ENCODE peak calls at places on chromosomes 7 and 10, in ten cellular contexts. H is progenitor cell of endocrine pancreas, I is fibroblast of pulmonary artery, G is PC-3, J is upper lobe of right lung, K is fibroblast of mammary gland, L is endothelial cell of umbilical vein, F is HL-60, X is uterus, O is WERI-Rb-1. A is an unnamed sample.

GRCh38 chr7:137772221-137772620 is 74.6 kb downstream of the DGKI start:
- DNase-seq in J (no peak), F (no peak), L (no peak), O (no peak), G (no peak), I (no peak), X (no peak), H (no peak), K (peak), A (no peak)

GRCh38 chr7:28853834-28854749 is 104.0 kb downstream of the TRIL start:
- DNase-seq in G (peak), L (peak), K (peak), F (peak), X (peak), H (peak), O (peak), J (peak), I (peak), A (peak)

GRCh38 chr10:100748251-100749058 is 3.1 kb downstream of the PAX2 start:
- DNase-seq in I (no peak), L (no peak), G (no peak), O (no peak), H (no peak), K (no peak), F (no peak), J (no peak), X (no peak), A (no peak)

GRCh38 chr10:99775850-99776249 is 6.6 kb upstream of the ABCC2 start:
- DNase-seq in O (no peak), I (peak), J (no peak), G (peak), F (no peak), H (no peak), X (no peak), K (peak), L (peak), A (no peak)

GRCh38 chr7:78296036-78296435 is 497.5 kb downstream of the PHTF2 start:
- DNase-seq in F (no peak), H (no peak), L (no peak), G (no peak), X (no peak), O (no peak), I (no peak), K (no peak), J (no peak), A (no peak)

GRCh38 chr10:6748981-6749630 is 169.0 kb upstream of the PRKCQ start:
- DNase-seq in J (no peak), L (peak), G (peak), X (no peak), H (no peak), F (no peak), I (peak), O (no peak), K (peak), A (no peak)

GRCh38 chr7:36642414-36642813 is 81.9 kb downstream of the AOAH start:
- DNase-seq in J (no peak), I (no peak), F (no peak), L (no peak), O (no peak), K (no peak), H (no peak), G (no peak), X (no peak), A (no peak)

GRCh38 chr7:26044320-26044719 is 107.7 kb upstream of the NFE2L3 start:
- DNase-seq in O (no peak), L (no peak), H (no peak), K (no peak), I (no peak), X (no peak), G (no peak), J (no peak), F (no peak), A (no peak)

GRCh38 chr10:60098676-60099601 is 192.6 kb upstream of the CCDC6 start:
- DNase-seq in G (peak), I (no peak), F (peak), L (peak), O (peak), J (no peak), X (no peak), H (no peak), K (no peak), A (no peak)

GRCh38 chr10:75230600-75231038 is 5.1 kb downstream of the COMTD1 start:
- DNase-seq in L (peak), K (peak), G (peak), F (peak), H (peak), J (peak), I (peak), O (peak), X (peak), A (peak)

GRCh38 chr7:151954866-151955820 is 1.1 kb upstream of the GALNTL5 start:
- DNase-seq in H (no peak), O (no peak), F (no peak), J (no peak), K (peak), I (peak), L (no peak), G (no peak), X (peak), A (no peak)

GRCh38 chr10:70337201-70337651 is 45.2 kb downstream of the LRRC20 start:
- DNase-seq in H (no peak), F (no peak), K (no peak), L (no peak), I (peak), X (peak), G (no peak), J (no peak), O (no peak), A (no peak)

GRCh38 chr10:3887885-3888476 is 103.0 kb upstream of the KLF6 start:
- DNase-seq in L (peak), I (peak), H (no peak), G (peak), O (no peak), K (peak), J (no peak), F (no peak), X (peak), A (no peak)

GRCh38 chr7:123022576-123022975 is 27.1 kb upstream of the TAS2R16 start:
- DNase-seq in H (no peak), L (no peak), O (no peak), G (peak), F (no peak), J (no peak), K (peak), I (peak), X (no peak), A (no peak)

GRCh38 chr7:142375710-142376313 is 118.0 kb upstream of the PRSS58 start:
- DNase-seq in L (peak), F (peak), X (no peak), G (peak), K (peak), I (no peak), H (no peak), O (peak), J (no peak), A (no peak)

GRCh38 chr10:43939939-43940810 is 291.5 kb upstream of the ZNF32 start:
- DNase-seq in I (peak), X (no peak), F (no peak), H (no peak), K (peak), O (peak), G (no peak), J (peak), L (no peak), A (no peak)

GRCh38 chr10:66538352-66538751 is 387.5 kb upstream of the LRRTM3 start:
- DNase-seq in I (no peak), J (no peak), L (no peak), X (no peak), O (no peak), H (no peak), F (no peak), K (no peak), G (no peak), A (no peak)

GRCh38 chr7:260441-261281 is 29.3 kb upstream of the FOXL3 start:
- DNase-seq in I (no peak), O (no peak), F (no peak), H (no peak), X (no peak), L (no peak), G (no peak), J (peak), K (no peak), A (no peak)

GRCh38 chr7:152624218-152624617 is 51.7 kb downstream of the XRCC2 start:
- DNase-seq in O (no peak), X (no peak), I (no peak), L (no peak), H (no peak), J (no peak), G (no peak), F (no peak), K (no peak), A (no peak)

GRCh38 chr7:5476001-5476400 is 52.4 kb upstream of the TNRC18 start:
- DNase-seq in G (no peak), F (no peak), L (no peak), J (no peak), X (no peak), H (no peak), K (no peak), I (no peak), O (no peak), A (no peak)

GRCh38 chr7:127189885-127190284 is 62.9 kb downstream of the GRM8 start:
- DNase-seq in X (no peak), F (no peak), K (no peak), G (no peak), I (no peak), L (no peak), H (no peak), O (no peak), J (no peak), A (no peak)

GRCh38 chr10:74932648-74933047 is 106.2 kb downstream of the KAT6B start:
- DNase-seq in O (no peak), I (no peak), G (peak), X (peak), F (no peak), K (peak), L (no peak), J (no peak), H (no peak), A (no peak)

DNA sequence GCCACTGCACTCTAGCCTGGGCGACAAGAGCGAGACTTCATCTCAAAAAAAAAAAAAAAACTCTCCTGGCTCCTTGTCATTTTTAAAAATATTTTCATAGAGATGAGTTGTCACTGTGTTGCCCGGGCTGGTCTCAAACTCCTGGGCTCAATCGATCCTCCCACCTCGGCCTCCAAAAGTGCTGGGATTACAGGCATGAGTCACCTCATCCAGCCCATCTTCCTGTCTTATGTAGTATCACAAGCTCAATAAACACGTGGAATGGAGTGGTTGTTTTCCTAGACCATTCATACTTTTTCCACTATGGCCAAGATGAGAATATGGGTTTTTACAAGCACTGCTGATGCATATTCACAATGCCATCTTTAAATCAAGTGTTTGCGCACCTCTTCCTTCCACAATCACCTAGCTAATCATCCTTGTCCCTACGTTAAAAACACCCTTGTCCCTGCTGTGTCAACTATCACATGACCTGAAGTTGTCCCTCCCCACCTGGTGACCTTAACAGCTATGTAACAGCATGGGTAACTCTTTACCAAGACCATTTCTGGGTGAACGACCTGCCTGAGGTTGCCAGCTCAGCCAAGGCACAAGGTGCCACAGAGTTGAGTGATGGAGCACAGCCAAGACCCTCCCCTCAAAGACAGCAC is 21.3 kb downstream of the DLG5 start:
- DNase-seq in L (no peak), X (no peak), J (no peak), H (no peak), F (no peak), O (no peak), G (no peak), I (no peak), K (no peak), A (no peak)
- TF ChIP-seq CTCF in L (no peak), X (no peak), J (no peak), H (no peak), F (no peak), O (no peak), G (no peak), I (no peak), K (no peak), A (no peak)

GRCh38 chr7:94012748-94013147 is 8.6 kb upstream of the BET1 start:
- DNase-seq in O (no peak), J (no peak), F (no peak), L (no peak), X (no peak), I (no peak), G (peak), H (no peak), K (no peak), A (no peak)
- TF ChIP-seq CTCF in O (no peak), J (no peak), F (no peak), L (no peak), X (no peak), I (no peak), G (no peak), H (no peak), K (no peak), A (no peak)

GRCh38 chr7:2321020-2321419 is 6.8 kb upstream of the SNX8 start:
- DNase-seq in H (no peak), J (no peak), X (no peak), L (no peak), G (no peak), F (no peak), O (peak), I (no peak), K (no peak), A (peak)
- TF ChIP-seq CTCF in H (peak), J (no peak), X (no peak), L (no peak), G (no peak), F (no peak), O (peak), I (peak), K (peak), A (no peak)

DNA sequence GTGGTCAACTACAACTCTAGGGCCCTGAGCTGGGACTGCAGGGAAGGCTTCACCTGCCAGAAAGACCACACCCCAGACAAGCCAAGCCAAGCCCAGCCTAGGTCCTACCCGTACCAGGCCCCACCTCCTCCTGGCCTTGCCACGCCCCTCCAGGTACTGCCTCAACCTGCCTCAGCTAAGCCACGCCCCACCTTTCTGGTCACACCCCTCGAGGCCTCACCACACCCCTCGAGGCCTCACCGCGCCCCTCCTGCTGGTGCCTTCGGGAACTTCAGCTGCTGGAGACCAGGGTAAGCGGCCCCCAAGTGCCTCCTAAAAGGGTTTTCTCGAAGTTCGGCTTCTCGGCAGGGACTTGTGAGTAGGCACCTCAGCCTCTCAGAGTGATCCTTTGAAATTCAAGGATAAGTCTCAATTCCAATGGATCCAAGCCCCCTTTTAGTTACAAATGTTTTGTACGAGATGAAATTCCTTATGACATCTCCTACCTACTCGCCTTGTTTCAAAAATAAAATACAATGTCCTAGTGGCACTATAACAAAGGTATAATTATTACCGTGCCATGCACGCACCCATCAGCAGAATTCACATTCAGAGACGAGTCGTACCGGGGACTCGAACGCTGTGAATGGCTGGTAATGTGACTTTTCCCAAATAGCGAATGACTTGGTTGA is 171.2 kb downstream of the ARHGAP21 start:
- DNase-seq in K (no peak), F (no peak), X (no peak), O (peak), H (peak), G (peak), I (no peak), J (peak), L (no peak), A (no peak)
- TF ChIP-seq CTCF in K (peak), F (no peak), X (no peak), O (no peak), H (peak), G (peak), I (peak), J (peak), L (peak), A (no peak)

DNA sequence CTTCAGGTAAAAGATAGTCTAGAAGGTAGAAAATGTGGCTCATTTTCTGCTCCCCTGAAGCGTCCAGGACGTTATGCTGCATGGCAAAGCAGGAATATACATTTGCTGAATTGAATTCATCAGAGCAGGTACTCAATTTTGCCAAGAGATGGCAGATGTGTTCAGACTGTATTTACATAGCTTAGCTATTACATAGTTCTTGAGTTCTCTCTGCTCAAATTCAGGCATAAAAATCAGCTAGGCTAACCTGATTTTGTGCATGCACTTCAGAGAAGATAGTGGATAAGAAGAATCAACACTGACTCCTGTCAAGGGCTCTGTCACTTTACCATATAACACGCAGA is 209.2 kb upstream of the FAM3C start:
- DNase-seq in J (no peak), G (peak), L (no peak), I (peak), X (no peak), H (no peak), K (peak), F (no peak), O (no peak), A (no peak)
- TF ChIP-seq CTCF in J (no peak), G (peak), L (no peak), I (peak), X (no peak), H (no peak), K (peak), F (no peak), O (no peak), A (peak)

GRCh38 chr7:102467581-102468415 is 3.0 kb downstream of the LRWD1 start:
- DNase-seq in J (no peak), I (no peak), L (no peak), X (no peak), K (no peak), H (no peak), G (no peak), O (no peak), F (no peak), A (no peak)

GRCh38 chr7:102463841-102464576 is 654 bp downstream of the ALKBH4 start:
- DNase-seq in L (no peak), J (no peak), I (no peak), X (no peak), K (peak), O (no peak), G (no peak), H (no peak), F (no peak), A (no peak)

GRCh38 chr7:102468416-102469350 is 3.9 kb downstream of the LRWD1 start:
- DNase-seq in O (peak), F (no peak), J (no peak), G (no peak), X (no peak), H (no peak), K (no peak), I (no peak), L (no peak), A (no peak)

GRCh38 chr7:102466097-102466496 is 1.3 kb downstream of the LRWD1 start:
- DNase-seq in J (no peak), I (no peak), K (no peak), G (no peak), O (no peak), L (no peak), F (no peak), H (no peak), X (no peak), A (no peak)

GRCh38 chr7:102464577-102465280 is at the start of the genes ALKBH4 and LRWD1:
- DNase-seq in X (peak), H (peak), K (peak), G (peak), J (peak), L (peak), O (peak), I (peak), F (peak), A (peak)
- TF ChIP-seq CTCF in X (peak), H (peak), K (no peak), G (peak), J (peak), L (no peak), O (peak), I (no peak), F (no peak), A (peak)

GRCh38 chr7:118615686-118616085 is 391.2 kb downstream of the ANKRD7 start:
- DNase-seq in L (no peak), G (no peak), H (no peak), F (no peak), X (no peak), I (no peak), J (no peak), O (no peak), K (no peak), A (no peak)
- TF ChIP-seq CTCF in L (no peak), G (no peak), H (no peak), F (no peak), X (no peak), I (no peak), J (no peak), O (no peak), K (no peak), A (no peak)

DNA sequence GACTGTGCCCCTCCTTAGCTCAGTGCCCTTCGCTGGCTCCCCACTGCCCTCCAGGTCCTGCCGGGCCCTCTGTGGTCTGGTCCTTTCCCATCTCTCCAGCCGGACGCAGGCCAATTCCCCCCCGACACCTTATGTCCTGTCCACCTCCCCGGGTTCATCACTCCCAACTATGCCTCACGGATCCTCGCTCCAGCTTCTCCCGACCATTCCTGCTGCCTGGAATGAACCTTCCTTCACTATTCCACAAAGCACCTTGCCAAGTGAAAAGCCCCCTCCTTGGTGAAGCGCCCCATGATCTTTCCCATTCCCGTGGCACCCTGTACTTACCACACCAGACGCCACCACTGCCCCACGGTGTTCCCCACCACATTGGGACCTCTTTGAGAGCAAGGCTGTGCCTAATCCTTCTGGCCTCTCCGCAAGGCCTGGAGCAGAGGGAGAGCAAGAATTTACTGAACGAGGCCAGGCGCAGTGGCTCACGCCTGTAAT is 47.2 kb downstream of the TMEM270 start:
- DNase-seq in L (no peak), K (no peak), H (no peak), X (no peak), O (no peak), G (no peak), J (no peak), I (no peak), F (no peak), A (no peak)
- TF ChIP-seq CTCF in L (no peak), K (no peak), H (no peak), X (no peak), O (no peak), G (no peak), J (no peak), I (no peak), F (no peak), A (no peak)